ENCODE peak calls at places on chromosomes 12 and 14, in seven cellular contexts. One of them, this sample, is unnamed.

GRCh38 chr12:109764123-109764522 is 50.5 kb downstream of the FAM222A start:
- DNase-seq in stomach: peak
- DNase-seq in ovary: peak
- DNase-seq in sigmoid colon: no peak
- DNase-seq in kidney: no peak
- DNase-seq in suprapubic skin: no peak
- DNase-seq in dorsolateral prefrontal cortex: no peak
- DNase-seq in this sample: no peak

GRCh38 chr12:2284321-2284813 is 231.6 kb downstream of the CACNA1C start:
- DNase-seq in sigmoid colon: no peak
- DNase-seq in suprapubic skin: no peak
- DNase-seq in ovary: no peak
- DNase-seq in kidney: no peak
- DNase-seq in stomach: no peak
- DNase-seq in dorsolateral prefrontal cortex: no peak
- DNase-seq in this sample: peak

GRCh38 chr14:68458840-68459469 is 333.9 kb downstream of the ZFP36L1 start:
- DNase-seq in kidney: peak
- DNase-seq in sigmoid colon: peak
- DNase-seq in ovary: no peak
- DNase-seq in stomach: peak
- DNase-seq in suprapubic skin: peak
- DNase-seq in dorsolateral prefrontal cortex: no peak
- DNase-seq in this sample: peak

GRCh38 chr12:5518584-5519365 is 86.9 kb downstream of the NTF3 start:
- DNase-seq in stomach: no peak
- DNase-seq in sigmoid colon: no peak
- DNase-seq in suprapubic skin: no peak
- DNase-seq in ovary: no peak
- DNase-seq in kidney: no peak
- DNase-seq in dorsolateral prefrontal cortex: no peak
- DNase-seq in this sample: no peak

GRCh38 chr12:9856154-9856553 is 13.0 kb downstream of the CLEC2B start:
- DNase-seq in kidney: no peak
- DNase-seq in suprapubic skin: no peak
- DNase-seq in dorsolateral prefrontal cortex: no peak
- DNase-seq in sigmoid colon: no peak
- DNase-seq in stomach: no peak
- DNase-seq in ovary: no peak
- DNase-seq in this sample: no peak

GRCh38 chr14:22541721-22542120 is 47.3 kb downstream of the DAD1 start:
- DNase-seq in kidney: no peak
- DNase-seq in stomach: no peak
- DNase-seq in suprapubic skin: no peak
- DNase-seq in dorsolateral prefrontal cortex: no peak
- DNase-seq in sigmoid colon: no peak
- DNase-seq in ovary: no peak
- DNase-seq in this sample: no peak

GRCh38 chr12:110829308-110829707 is 17.5 kb upstream of the CCDC63 start:
- DNase-seq in dorsolateral prefrontal cortex: no peak
- DNase-seq in kidney: no peak
- DNase-seq in suprapubic skin: no peak
- DNase-seq in stomach: no peak
- DNase-seq in ovary: no peak
- DNase-seq in sigmoid colon: no peak
- DNase-seq in this sample: no peak

GRCh38 chr12:29104495-29104894 is 44.6 kb upstream of the FAR2 start:
- DNase-seq in dorsolateral prefrontal cortex: no peak
- DNase-seq in stomach: no peak
- DNase-seq in suprapubic skin: no peak
- DNase-seq in kidney: no peak
- DNase-seq in sigmoid colon: no peak
- DNase-seq in ovary: no peak
- DNase-seq in this sample: no peak

GRCh38 chr12:124910561-124911478 is 3.6 kb downstream of the UBC start:
- DNase-seq in dorsolateral prefrontal cortex: no peak
- DNase-seq in suprapubic skin: no peak
- DNase-seq in kidney: no peak
- DNase-seq in sigmoid colon: no peak
- DNase-seq in ovary: no peak
- DNase-seq in stomach: no peak
- DNase-seq in this sample: no peak

GRCh38 chr14:53531730-53532129 is 378.6 kb upstream of the DDHD1 start:
- DNase-seq in suprapubic skin: no peak
- DNase-seq in kidney: no peak
- DNase-seq in dorsolateral prefrontal cortex: no peak
- DNase-seq in sigmoid colon: no peak
- DNase-seq in ovary: no peak
- DNase-seq in stomach: no peak
- DNase-seq in this sample: no peak

GRCh38 chr14:100692256-100692655 is 34.4 kb upstream of the DLK1 start:
- DNase-seq in stomach: no peak
- DNase-seq in dorsolateral prefrontal cortex: no peak
- DNase-seq in sigmoid colon: no peak
- DNase-seq in suprapubic skin: no peak
- DNase-seq in kidney: no peak
- DNase-seq in ovary: no peak
- DNase-seq in this sample: no peak

GRCh38 chr12:82627799-82628198 is 58.9 kb upstream of the TMTC2 start:
- DNase-seq in kidney: no peak
- DNase-seq in ovary: no peak
- DNase-seq in stomach: no peak
- DNase-seq in suprapubic skin: no peak
- DNase-seq in sigmoid colon: no peak
- DNase-seq in dorsolateral prefrontal cortex: no peak
- DNase-seq in this sample: peak

GRCh38 chr12:124512667-124513296 is 54.6 kb downstream of the NCOR2 start:
- DNase-seq in suprapubic skin: peak
- DNase-seq in ovary: peak
- DNase-seq in stomach: peak
- DNase-seq in dorsolateral prefrontal cortex: peak
- DNase-seq in kidney: peak
- DNase-seq in sigmoid colon: peak
- DNase-seq in this sample: peak

GRCh38 chr14:35533357-35534129 is 421 bp upstream of the INSM2 start:
- DNase-seq in sigmoid colon: peak
- DNase-seq in dorsolateral prefrontal cortex: peak
- DNase-seq in ovary: peak
- DNase-seq in stomach: peak
- DNase-seq in kidney: peak
- DNase-seq in suprapubic skin: no peak
- DNase-seq in this sample: peak

GRCh38 chr14:58829594-58829993 is 191.8 kb downstream of the DACT1 start:
- DNase-seq in dorsolateral prefrontal cortex: no peak
- DNase-seq in suprapubic skin: no peak
- DNase-seq in ovary: no peak
- DNase-seq in kidney: no peak
- DNase-seq in stomach: no peak
- DNase-seq in sigmoid colon: no peak
- DNase-seq in this sample: no peak

GRCh38 chr12:47900480-47901129 is 4.2 kb downstream of the VDR start:
- DNase-seq in kidney: no peak
- DNase-seq in sigmoid colon: peak
- DNase-seq in suprapubic skin: no peak
- DNase-seq in stomach: peak
- DNase-seq in dorsolateral prefrontal cortex: no peak
- DNase-seq in ovary: no peak
- DNase-seq in this sample: no peak

GRCh38 chr14:50342211-50343080 is 30.3 kb downstream of the DMAC2L start:
- DNase-seq in kidney: peak
- DNase-seq in suprapubic skin: no peak
- DNase-seq in stomach: no peak
- DNase-seq in ovary: peak
- DNase-seq in dorsolateral prefrontal cortex: peak
- DNase-seq in sigmoid colon: peak
- DNase-seq in this sample: peak

GRCh38 chr14:64541971-64542838 is 1.7 kb downstream of the HSPA2 start:
- DNase-seq in stomach: no peak
- DNase-seq in dorsolateral prefrontal cortex: no peak
- DNase-seq in sigmoid colon: peak
- DNase-seq in kidney: peak
- DNase-seq in suprapubic skin: peak
- DNase-seq in ovary: no peak
- DNase-seq in this sample: no peak

GRCh38 chr14:39734306-39734705 is 302.1 kb upstream of the FBXO33 start:
- DNase-seq in dorsolateral prefrontal cortex: no peak
- DNase-seq in sigmoid colon: no peak
- DNase-seq in ovary: no peak
- DNase-seq in suprapubic skin: no peak
- DNase-seq in stomach: no peak
- DNase-seq in kidney: peak
- DNase-seq in this sample: no peak

GRCh38 chr12:92028039-92028709 is 117.5 kb downstream of the BTG1 start:
- DNase-seq in dorsolateral prefrontal cortex: no peak
- DNase-seq in suprapubic skin: no peak
- DNase-seq in sigmoid colon: no peak
- DNase-seq in kidney: no peak
- DNase-seq in stomach: no peak
- DNase-seq in ovary: no peak
- DNase-seq in this sample: no peak

GRCh38 chr14:89387922-89388685 is 28.9 kb downstream of the FOXN3 start:
- DNase-seq in sigmoid colon: no peak
- DNase-seq in stomach: no peak
- DNase-seq in suprapubic skin: no peak
- DNase-seq in dorsolateral prefrontal cortex: no peak
- DNase-seq in ovary: no peak
- DNase-seq in kidney: no peak
- DNase-seq in this sample: no peak

GRCh38 chr14:89386214-89386886 is 30.7 kb downstream of the FOXN3 start:
- DNase-seq in ovary: no peak
- DNase-seq in kidney: no peak
- DNase-seq in suprapubic skin: no peak
- DNase-seq in stomach: no peak
- DNase-seq in sigmoid colon: peak
- DNase-seq in dorsolateral prefrontal cortex: no peak
- DNase-seq in this sample: peak

GRCh38 chr14:89391123-89391522 is 25.9 kb downstream of the FOXN3 start:
- DNase-seq in ovary: no peak
- DNase-seq in stomach: no peak
- DNase-seq in dorsolateral prefrontal cortex: no peak
- DNase-seq in sigmoid colon: peak
- DNase-seq in suprapubic skin: no peak
- DNase-seq in kidney: no peak
- DNase-seq in this sample: no peak

GRCh38 chr14:89391556-89391955 is 25.5 kb downstream of the FOXN3 start:
- DNase-seq in suprapubic skin: no peak
- DNase-seq in dorsolateral prefrontal cortex: no peak
- DNase-seq in ovary: no peak
- DNase-seq in kidney: no peak
- DNase-seq in stomach: no peak
- DNase-seq in sigmoid colon: peak
- DNase-seq in this sample: no peak

GRCh38 chr14:89388853-89389252 is 28.2 kb downstream of the FOXN3 start:
- DNase-seq in sigmoid colon: peak
- DNase-seq in stomach: no peak
- DNase-seq in dorsolateral prefrontal cortex: no peak
- DNase-seq in kidney: no peak
- DNase-seq in ovary: no peak
- DNase-seq in suprapubic skin: no peak
- DNase-seq in this sample: no peak
- TF ChIP-seq CTCF in sigmoid colon: no peak
- TF ChIP-seq CTCF in stomach: no peak
- TF ChIP-seq CTCF in dorsolateral prefrontal cortex: peak
- TF ChIP-seq CTCF in kidney: no peak
- TF ChIP-seq CTCF in ovary: no peak
- TF ChIP-seq CTCF in suprapubic skin: no peak
- TF ChIP-seq CTCF in this sample: peak

GRCh38 chr12:94551810-94552209 is 92.1 kb upstream of the CEP83 start:
- DNase-seq in dorsolateral prefrontal cortex: no peak
- DNase-seq in kidney: no peak
- DNase-seq in sigmoid colon: no peak
- DNase-seq in suprapubic skin: no peak
- DNase-seq in stomach: no peak
- DNase-seq in ovary: no peak
- DNase-seq in this sample: no peak

GRCh38 chr12:94550964-94551363 is 91.3 kb upstream of the CEP83 start:
- DNase-seq in ovary: no peak
- DNase-seq in sigmoid colon: no peak
- DNase-seq in stomach: no peak
- DNase-seq in dorsolateral prefrontal cortex: no peak
- DNase-seq in kidney: no peak
- DNase-seq in suprapubic skin: no peak
- DNase-seq in this sample: no peak

GRCh38 chr12:94545937-94546771 is 86.5 kb upstream of the CEP83 start:
- DNase-seq in suprapubic skin: no peak
- DNase-seq in stomach: peak
- DNase-seq in dorsolateral prefrontal cortex: no peak
- DNase-seq in sigmoid colon: no peak
- DNase-seq in kidney: no peak
- DNase-seq in ovary: peak
- DNase-seq in this sample: peak
- H3K27ac ChIP-seq in suprapubic skin: no peak
- H3K27ac ChIP-seq in stomach: no peak
- H3K27ac ChIP-seq in dorsolateral prefrontal cortex: no peak
- H3K27ac ChIP-seq in sigmoid colon: no peak
- H3K27ac ChIP-seq in kidney: no peak
- H3K27ac ChIP-seq in ovary: no peak
- H3K27ac ChIP-seq in this sample: no peak

GRCh38 chr12:100164153-100164704 is 21.6 kb upstream of the BLTP3B start:
- DNase-seq in suprapubic skin: no peak
- DNase-seq in kidney: no peak
- DNase-seq in ovary: no peak
- DNase-seq in dorsolateral prefrontal cortex: no peak
- DNase-seq in sigmoid colon: no peak
- DNase-seq in stomach: no peak
- DNase-seq in this sample: no peak

GRCh38 chr12:100165356-100165755 is 22.7 kb upstream of the BLTP3B start:
- DNase-seq in sigmoid colon: no peak
- DNase-seq in suprapubic skin: no peak
- DNase-seq in kidney: no peak
- DNase-seq in stomach: no peak
- DNase-seq in ovary: no peak
- DNase-seq in dorsolateral prefrontal cortex: no peak
- DNase-seq in this sample: no peak

GRCh38 chr12:100159391-100160104 is 16.9 kb upstream of the BLTP3B start:
- DNase-seq in sigmoid colon: no peak
- DNase-seq in dorsolateral prefrontal cortex: no peak
- DNase-seq in kidney: no peak
- DNase-seq in stomach: no peak
- DNase-seq in ovary: no peak
- DNase-seq in suprapubic skin: no peak
- DNase-seq in this sample: no peak

GRCh38 chr12:100166232-100166631 is 23.6 kb upstream of the BLTP3B start:
- DNase-seq in stomach: no peak
- DNase-seq in dorsolateral prefrontal cortex: no peak
- DNase-seq in suprapubic skin: no peak
- DNase-seq in ovary: no peak
- DNase-seq in sigmoid colon: no peak
- DNase-seq in kidney: no peak
- DNase-seq in this sample: no peak

GRCh38 chr12:100163416-100164152 is 20.9 kb upstream of the BLTP3B start:
- DNase-seq in ovary: peak
- DNase-seq in kidney: peak
- DNase-seq in dorsolateral prefrontal cortex: peak
- DNase-seq in sigmoid colon: peak
- DNase-seq in stomach: peak
- DNase-seq in suprapubic skin: peak
- DNase-seq in this sample: peak
- H3K4me3 ChIP-seq in ovary: peak
- H3K4me3 ChIP-seq in kidney: peak
- H3K4me3 ChIP-seq in dorsolateral prefrontal cortex: peak
- H3K4me3 ChIP-seq in sigmoid colon: peak
- H3K4me3 ChIP-seq in stomach: peak
- H3K4me3 ChIP-seq in suprapubic skin: peak
- H3K4me3 ChIP-seq in this sample: peak

GRCh38 chr12:8823565-8824300 is 1.3 kb downstream of the A2ML1 start:
- DNase-seq in suprapubic skin: no peak
- DNase-seq in kidney: no peak
- DNase-seq in stomach: no peak
- DNase-seq in dorsolateral prefrontal cortex: no peak
- DNase-seq in sigmoid colon: no peak
- DNase-seq in ovary: peak
- DNase-seq in this sample: no peak
- TF ChIP-seq CTCF in suprapubic skin: peak
- TF ChIP-seq CTCF in kidney: peak
- TF ChIP-seq CTCF in stomach: no peak
- TF ChIP-seq CTCF in dorsolateral prefrontal cortex: peak
- TF ChIP-seq CTCF in sigmoid colon: peak
- TF ChIP-seq CTCF in ovary: no peak
- TF ChIP-seq CTCF in this sample: peak